ENCODE peak calls at places on chromosomes 13 and 19, in six cellular contexts. One of them, this sample, is unnamed.

GRCh38 chr13:67278230-67278629 is 48.1 kb upstream of the PCDH9 start:
- DNase-seq in CD8-positive, alpha-beta T cell: no peak
- DNase-seq in MV-4-11: no peak
- DNase-seq in stromal cell of bone marrow: peak
- DNase-seq in RWPE1: no peak
- DNase-seq in ovary: no peak
- DNase-seq in this sample: no peak

GRCh38 chr13:45615501-45616101 is at the start of gene ERICH6B:
- DNase-seq in CD8-positive, alpha-beta T cell: no peak
- DNase-seq in MV-4-11: peak
- DNase-seq in stromal cell of bone marrow: no peak
- DNase-seq in RWPE1: no peak
- DNase-seq in ovary: peak
- DNase-seq in this sample: no peak

GRCh38 chr13:110450016-110450900 is 111.3 kb downstream of the RAB20 start:
- DNase-seq in CD8-positive, alpha-beta T cell: no peak
- DNase-seq in MV-4-11: no peak
- DNase-seq in stromal cell of bone marrow: no peak
- DNase-seq in RWPE1: no peak
- DNase-seq in ovary: no peak
- DNase-seq in this sample: no peak

GRCh38 chr19:16160943-16161560 is 12.3 kb downstream of the CIB3 start:
- DNase-seq in CD8-positive, alpha-beta T cell: no peak
- DNase-seq in MV-4-11: peak
- DNase-seq in stromal cell of bone marrow: peak
- DNase-seq in RWPE1: peak
- DNase-seq in ovary: no peak
- DNase-seq in this sample: no peak

GRCh38 chr19:45917421-45918091 is 3.0 kb upstream of the NANOS2 start:
- DNase-seq in CD8-positive, alpha-beta T cell: no peak
- DNase-seq in MV-4-11: peak
- DNase-seq in stromal cell of bone marrow: no peak
- DNase-seq in RWPE1: no peak
- DNase-seq in ovary: no peak
- DNase-seq in this sample: no peak

GRCh38 chr13:110590577-110590976 is 24.8 kb upstream of the NAXD start:
- DNase-seq in CD8-positive, alpha-beta T cell: no peak
- DNase-seq in MV-4-11: no peak
- DNase-seq in stromal cell of bone marrow: no peak
- DNase-seq in RWPE1: peak
- DNase-seq in ovary: no peak
- DNase-seq in this sample: peak

GRCh38 chr13:67493835-67494234 is 263.7 kb upstream of the PCDH9 start:
- DNase-seq in CD8-positive, alpha-beta T cell: no peak
- DNase-seq in MV-4-11: peak
- DNase-seq in stromal cell of bone marrow: no peak
- DNase-seq in RWPE1: no peak
- DNase-seq in ovary: no peak
- DNase-seq in this sample: no peak

GRCh38 chr13:89900104-89900760 is 1447.3 kb upstream of the MIR17HG start:
- DNase-seq in CD8-positive, alpha-beta T cell: no peak
- DNase-seq in MV-4-11: no peak
- DNase-seq in stromal cell of bone marrow: no peak
- DNase-seq in RWPE1: peak
- DNase-seq in ovary: no peak
- DNase-seq in this sample: no peak

GRCh38 chr19:31351212-31352193 is 2.3 kb upstream of the TSHZ3 start:
- DNase-seq in CD8-positive, alpha-beta T cell: no peak
- DNase-seq in MV-4-11: no peak
- DNase-seq in stromal cell of bone marrow: no peak
- DNase-seq in RWPE1: peak
- DNase-seq in ovary: peak
- DNase-seq in this sample: no peak

GRCh38 chr13:71602327-71602726 is 264.7 kb downstream of the DACH1 start:
- DNase-seq in CD8-positive, alpha-beta T cell: no peak
- DNase-seq in MV-4-11: no peak
- DNase-seq in stromal cell of bone marrow: no peak
- DNase-seq in RWPE1: no peak
- DNase-seq in ovary: no peak
- DNase-seq in this sample: no peak

GRCh38 chr13:97976551-97977375 is 23.3 kb downstream of the IPO5 start:
- DNase-seq in CD8-positive, alpha-beta T cell: no peak
- DNase-seq in MV-4-11: no peak
- DNase-seq in stromal cell of bone marrow: no peak
- DNase-seq in RWPE1: peak
- DNase-seq in ovary: no peak
- DNase-seq in this sample: no peak

GRCh38 chr13:20171364-20171763 is 10.5 kb upstream of the GJA3 start:
- DNase-seq in CD8-positive, alpha-beta T cell: no peak
- DNase-seq in MV-4-11: no peak
- DNase-seq in stromal cell of bone marrow: no peak
- DNase-seq in RWPE1: no peak
- DNase-seq in ovary: no peak
- DNase-seq in this sample: no peak

GRCh38 chr13:110561335-110562033 is at the start of gene RAB20:
- DNase-seq in CD8-positive, alpha-beta T cell: peak
- DNase-seq in MV-4-11: peak
- DNase-seq in stromal cell of bone marrow: peak
- DNase-seq in RWPE1: peak
- DNase-seq in ovary: peak
- DNase-seq in this sample: peak

This sample was measured in lung.